ENCODE peak calls at places on chromosomes 4 and X, in six cellular contexts. H, U, E, L, O and X are unnamed samples.
A peak's percentile ranks its signal among the peaks of the same experiment; 100 is the strongest.

GRCh38 chr4:4805805-4806345 is 53.6 kb upstream of the MSX1 start:
- DNase-seq in H (no peak), U (peak; percentile 7), E (no peak), L (no peak), O (no peak), X (no peak)

GRCh38 chrX:105650577-105650976 is 171.8 kb upstream of the NRK start:
- DNase-seq in H (no peak), U (no peak), E (no peak), L (no peak), O (no peak), X (no peak)

GRCh38 chr4:2365054-2365912 is 53.2 kb downstream of the ZFYVE28 start:
- DNase-seq in H (no peak), U (no peak), E (no peak), L (no peak), O (no peak), X (no peak)

GRCh38 chrX:9942086-9942485 is 25.1 kb upstream of the CLDN34 start:
- DNase-seq in H (no peak), U (no peak), E (no peak), L (no peak), O (no peak), X (no peak)

GRCh38 chr4:46432923-46433322 is 43.0 kb upstream of the GABRA2 start:
- DNase-seq in H (no peak), U (no peak), E (peak; percentile 72), L (peak; percentile 82), O (peak; percentile 50), X (no peak)

GRCh38 chrX:115030635-115031034 is 13.2 kb upstream of the IL13RA2 start:
- DNase-seq in H (no peak), U (no peak), E (no peak), L (no peak), O (no peak), X (no peak)

GRCh38 chrX:46837543-46838481 is 969 bp downstream of the RP2 start:
- DNase-seq in H (no peak), U (no peak), E (peak; percentile 20), L (no peak), O (peak; percentile 40), X (peak; percentile 44)

GRCh38 chr4:76212851-76213414 is 691 bp downstream of the SCARB2 start:
- DNase-seq in H (peak; percentile 9), U (peak; percentile 9), E (peak; percentile 48), L (no peak), O (peak; percentile 26), X (peak; percentile 55)

GRCh38 chr4:177131736-177132135 is 177.9 kb upstream of the NEIL3 start:
- DNase-seq in H (no peak), U (no peak), E (no peak), L (no peak), O (no peak), X (no peak)

GRCh38 chr4:41509411-41510008 is 28.4 kb upstream of the LIMCH1 start:
- DNase-seq in H (no peak), U (no peak), E (peak; percentile 42), L (no peak), O (no peak), X (no peak)

GRCh38 chr4:140943887-140944515 is 187.8 kb upstream of the TBC1D9 start:
- DNase-seq in H (no peak), U (peak; percentile 63), E (peak; percentile 36), L (peak; percentile 71), O (peak; percentile 85), X (peak; percentile 60)

GRCh38 chrX:11555759-11556158 is 110.0 kb downstream of the ARHGAP6 start:
- DNase-seq in H (no peak), U (peak; percentile 27), E (peak; percentile 26), L (peak; percentile 23), O (no peak), X (peak; percentile 31)

GRCh38 chrX:110000854-110001701 is 1.8 kb upstream of the TMEM164 start:
- DNase-seq in H (no peak), U (no peak), E (no peak), L (no peak), O (no peak), X (no peak)
- TF ChIP-seq CTCF in H (no peak), U (no peak), E (no peak), L (no peak), O (no peak), X (no peak)

DNA sequence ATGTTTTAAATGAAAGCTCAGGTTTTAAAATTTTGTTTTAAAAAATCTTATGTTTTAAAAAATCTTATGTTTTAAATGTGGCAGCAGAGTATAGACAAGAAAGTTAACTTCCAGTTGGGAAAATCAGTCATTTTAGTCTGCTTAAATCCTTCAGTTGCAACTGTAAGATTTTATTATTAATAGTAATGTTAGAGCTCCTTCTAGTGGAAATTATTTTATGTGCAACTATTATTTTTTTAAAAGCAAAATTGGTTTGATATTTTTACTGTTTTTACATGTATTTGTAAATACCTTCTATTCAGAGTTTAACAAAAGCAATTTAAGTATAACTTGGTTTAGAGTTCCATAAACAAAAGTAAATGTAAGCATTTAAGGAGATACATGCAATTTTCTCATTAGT is 8.5 kb upstream of the NUDT6 start:
- DNase-seq in H (no peak), U (peak; percentile 35), E (peak; percentile 50), L (peak; percentile 56), O (peak; percentile 41), X (peak; percentile 57)
- TF ChIP-seq CTCF in H (peak; percentile 51), U (peak; percentile 61), E (peak; percentile 31), L (peak; percentile 31), O (peak; percentile 28), X (peak; percentile 49)

GRCh38 chr4:99614491-99614890 is 39.9 kb downstream of the MTTP start:
- DNase-seq in H (no peak), U (no peak), E (no peak), L (no peak), O (no peak), X (no peak)

GRCh38 chr4:99612281-99612680 is 37.7 kb downstream of the MTTP start:
- DNase-seq in H (no peak), U (no peak), E (no peak), L (no peak), O (no peak), X (no peak)

GRCh38 chr4:99612704-99613103 is 38.1 kb downstream of the MTTP start:
- DNase-seq in H (no peak), U (no peak), E (no peak), L (no peak), O (no peak), X (no peak)

GRCh38 chr4:99617374-99617773 is 40.3 kb downstream of the C4orf54 start:
- DNase-seq in H (no peak), U (no peak), E (no peak), L (no peak), O (no peak), X (peak; percentile 29)

GRCh38 chr4:99615210-99615834 is 40.7 kb downstream of the MTTP start:
- DNase-seq in H (no peak), U (no peak), E (no peak), L (no peak), O (no peak), X (no peak)
- TF ChIP-seq CTCF in H (no peak), U (no peak), E (no peak), L (no peak), O (no peak), X (no peak)

GRCh38 chr4:168769857-168770256 is 240.2 kb downstream of the CBR4 start:
- DNase-seq in H (no peak), U (no peak), E (no peak), L (no peak), O (peak; percentile 37), X (no peak)

GRCh38 chr4:168773388-168774195 is 236.5 kb downstream of the CBR4 start:
- DNase-seq in H (no peak), U (no peak), E (no peak), L (no peak), O (no peak), X (no peak)

GRCh38 chr4:168766537-168767316 is 243.3 kb downstream of the CBR4 start:
- DNase-seq in H (no peak), U (peak; percentile 66), E (peak; percentile 58), L (peak; percentile 67), O (peak; percentile 90), X (peak; percentile 84)

GRCh38 chr4:168769416-168769815 is 240.6 kb downstream of the CBR4 start:
- DNase-seq in H (peak; percentile 24), U (peak; percentile 48), E (peak; percentile 66), L (peak; percentile 69), O (peak; percentile 94), X (peak; percentile 75)

GRCh38 chr4:168771251-168771650 is 238.8 kb downstream of the CBR4 start:
- DNase-seq in H (no peak), U (no peak), E (no peak), L (no peak), O (no peak), X (no peak)
- TF ChIP-seq CTCF in H (no peak), U (no peak), E (no peak), L (no peak), O (no peak), X (no peak)

GRCh38 chrX:24515447-24515846 is 50.4 kb downstream of the PDK3 start:
- DNase-seq in H (peak; percentile 37), U (no peak), E (peak; percentile 43), L (peak; percentile 51), O (peak; percentile 13), X (peak; percentile 21)
- TF ChIP-seq CTCF in H (peak; percentile 42), U (no peak), E (no peak), L (peak; percentile 37), O (peak; percentile 44), X (peak; percentile 10)

GRCh38 chr4:52234539-52235174 is 183.6 kb downstream of the SPATA18 start:
- DNase-seq in H (peak; percentile 28), U (peak; percentile 37), E (peak; percentile 49), L (peak; percentile 50), O (peak; percentile 19), X (peak; percentile 51)
- TF ChIP-seq CTCF in H (peak; percentile 49), U (peak; percentile 62), E (peak; percentile 31), L (peak; percentile 38), O (peak; percentile 34), X (peak; percentile 38)

GRCh38 chr4:65033899-65034298 is 624.6 kb upstream of the TECRL start:
- DNase-seq in H (no peak), U (no peak), E (no peak), L (peak; percentile 18), O (peak; percentile 20), X (peak; percentile 2)
- TF ChIP-seq CTCF in H (no peak), U (no peak), E (no peak), L (peak; percentile 31), O (peak; percentile 48), X (peak; percentile 18)

DNA sequence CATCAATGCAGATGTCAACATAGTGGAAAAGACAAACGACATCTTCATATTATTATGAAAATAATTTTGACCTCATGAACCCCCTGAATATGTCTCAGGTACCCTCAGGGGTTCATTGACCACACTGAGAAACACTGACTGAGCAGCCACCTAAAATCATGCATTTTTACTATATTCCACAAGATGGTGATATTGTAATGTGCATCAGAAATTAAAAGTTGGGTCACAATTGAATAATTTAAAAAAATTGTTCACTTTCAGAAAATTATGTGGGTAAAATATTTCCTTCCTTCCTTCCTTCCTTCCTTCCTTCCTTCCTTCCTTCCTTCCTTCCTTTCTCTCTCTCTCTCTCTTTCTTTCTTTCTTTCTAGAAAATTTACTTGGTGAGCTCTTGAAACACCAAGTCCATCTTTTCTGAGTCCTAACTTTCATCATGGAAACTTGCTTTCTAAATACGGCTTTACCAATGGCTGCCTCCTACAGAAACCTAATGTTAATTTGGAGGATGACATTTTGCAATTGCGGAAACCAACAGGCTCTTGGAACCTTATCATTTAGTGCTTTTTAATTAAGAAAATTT is 103.6 kb downstream of the RTL3 start:
- DNase-seq in H (no peak), U (no peak), E (no peak), L (peak; percentile 9), O (peak; percentile 15), X (peak; percentile 19)
- TF ChIP-seq CTCF in H (peak; percentile 53), U (peak; percentile 54), E (peak; percentile 19), L (peak; percentile 38), O (peak; percentile 31), X (peak; percentile 49)